ENCODE peak calls at places on chromosome 1, in five cellular contexts. N is tibial artery; P is IMR-90; S is endothelial cell; M is effector CD4-positive, alpha-beta T cell. U is an unnamed sample.

GRCh38 chr1:26838474-26839338 is 12.2 kb downstream of the ZDHHC18 start:
- DNase-seq in S (no peak), P (no peak), N (no peak), M (peak), U (no peak)

GRCh38 chr1:30820249-30820648 is 62.7 kb upstream of the LAPTM5 start:
- DNase-seq in M (no peak), N (no peak), S (no peak), P (no peak), U (no peak)

GRCh38 chr1:96756789-96757188 is 35.2 kb downstream of the PTBP2 start:
- DNase-seq in M (no peak), S (no peak), P (no peak), N (no peak), U (no peak)

GRCh38 chr1:12015499-12015898 is 3.8 kb upstream of the MIIP start:
- DNase-seq in S (no peak), M (no peak), N (no peak), P (no peak), U (no peak)

GRCh38 chr1:184838374-184838995 is 83.8 kb upstream of the EDEM3 start:
- DNase-seq in N (peak), M (no peak), P (peak), S (no peak), U (peak)

GRCh38 chr1:43573066-43573799 is 42.5 kb downstream of the PTPRF start:
- DNase-seq in P (no peak), M (no peak), N (no peak), S (no peak), U (no peak)

GRCh38 chr1:183139281-183139942 is 46.7 kb upstream of the LAMC2 start:
- DNase-seq in M (no peak), N (no peak), S (no peak), P (peak), U (no peak)

GRCh38 chr1:43872280-43872679 is 61.3 kb upstream of the ARTN start:
- DNase-seq in M (no peak), N (no peak), P (no peak), S (no peak), U (no peak)

GRCh38 chr1:107529511-107530149 is 388.8 kb downstream of the NTNG1 start:
- DNase-seq in N (no peak), M (no peak), S (peak), P (peak), U (no peak)

GRCh38 chr1:8925406-8925805 is 20.3 kb upstream of the CA6 start:
- DNase-seq in S (no peak), P (no peak), N (no peak), M (no peak), U (no peak)

GRCh38 chr1:1540015-1540816 is at the start of gene TMEM240:
- DNase-seq in M (peak), P (peak), S (peak), N (peak), U (peak)

GRCh38 chr1:22402336-22403053 is 49.2 kb upstream of the ZBTB40 start:
- DNase-seq in S (no peak), P (no peak), M (no peak), N (no peak), U (no peak)

GRCh38 chr1:193556042-193556441 is 369.6 kb upstream of the B3GALT2 start:
- DNase-seq in P (no peak), N (no peak), M (no peak), S (no peak), U (no peak)

GRCh38 chr1:241603626-241604337 is 36.4 kb downstream of the CHML start:
- DNase-seq in N (no peak), P (peak), S (no peak), M (no peak), U (no peak)

GRCh38 chr1:241838831-241839365 is 9.1 kb upstream of the EXO1 start:
- DNase-seq in P (peak), N (no peak), M (no peak), S (no peak), U (no peak)

GRCh38 chr1:2379733-2380404 is 11.5 kb downstream of the MORN1 start:
- DNase-seq in N (no peak), M (no peak), P (no peak), S (no peak), U (peak)

GRCh38 chr1:197180252-197180878 is 33.9 kb upstream of the ASPM start:
- DNase-seq in S (no peak), M (no peak), P (peak), N (no peak), U (no peak)